ENCODE peak calls at places on chromosomes 6 and 20, in seven cellular contexts. I is left ventricle myocardium inferior, G is epithelial cell of proximal tubule, Z is neural progenitor cell, B is transverse colon, P is thoracic aorta, F is GM23338. J is an unnamed sample.

GRCh38 chr6:511488-512137 is 120.1 kb downstream of the IRF4 start:
- DNase-seq in F (no peak), P (no peak), I (no peak), Z (no peak), G (no peak), B (no peak), J (no peak)

GRCh38 chr20:37522258-37523011 is 1.4 kb downstream of the NNAT start:
- DNase-seq in P (no peak), F (peak; percentile 95), I (peak; percentile 66), G (no peak), Z (no peak), B (peak; percentile 68), J (peak; percentile 86)

GRCh38 chr20:63346131-63347080 is 14.7 kb downstream of the CHRNA4 start:
- DNase-seq in I (no peak), G (no peak), Z (no peak), F (no peak), P (no peak), B (no peak), J (no peak)

GRCh38 chr6:31903957-31904356 is 2.1 kb upstream of the ZBTB12 start:
- DNase-seq in I (no peak), Z (no peak), F (no peak), G (no peak), P (no peak), B (no peak), J (no peak)

GRCh38 chr20:23138226-23138625 is 52.1 kb upstream of the CD93 start:
- DNase-seq in F (no peak), P (no peak), Z (no peak), I (no peak), B (no peak), G (no peak), J (no peak)

GRCh38 chr6:166855416-166855815 is 100.9 kb downstream of the RNASET2 start:
- DNase-seq in B (no peak), G (no peak), F (no peak), P (no peak), Z (no peak), I (no peak), J (no peak)

GRCh38 chr20:45752747-45753146 is 30.6 kb downstream of the SPINT4 start:
- DNase-seq in G (no peak), Z (no peak), P (no peak), I (no peak), B (no peak), F (no peak), J (no peak)

GRCh38 chr6:4280721-4281120 is 145.3 kb upstream of the ECI2 start:
- DNase-seq in G (peak; percentile 61), P (no peak), F (no peak), I (no peak), B (no peak), Z (no peak), J (peak; percentile 24)

GRCh38 chr6:47188588-47189021 is 121.1 kb downstream of the TNFRSF21 start:
- DNase-seq in B (peak; percentile 70), Z (no peak), I (no peak), G (no peak), F (no peak), P (no peak), J (no peak)

GRCh38 chr20:32751309-32752020 is 8.2 kb upstream of the COMMD7 start:
- DNase-seq in P (no peak), G (no peak), F (peak; percentile 90), I (no peak), B (no peak), Z (no peak), J (no peak)

GRCh38 chr6:128882991-128883571 is at the start of gene LAMA2:
- DNase-seq in I (peak; percentile 91), B (peak; percentile 41), P (peak; percentile 14), G (no peak), Z (peak; percentile 84), F (peak; percentile 85), J (peak; percentile 74)
- TF ChIP-seq CTCF in I (peak; percentile 49), B (no peak), P (no peak), G (no peak), Z (peak; percentile 19), F (no peak), J (no peak)

DNA sequence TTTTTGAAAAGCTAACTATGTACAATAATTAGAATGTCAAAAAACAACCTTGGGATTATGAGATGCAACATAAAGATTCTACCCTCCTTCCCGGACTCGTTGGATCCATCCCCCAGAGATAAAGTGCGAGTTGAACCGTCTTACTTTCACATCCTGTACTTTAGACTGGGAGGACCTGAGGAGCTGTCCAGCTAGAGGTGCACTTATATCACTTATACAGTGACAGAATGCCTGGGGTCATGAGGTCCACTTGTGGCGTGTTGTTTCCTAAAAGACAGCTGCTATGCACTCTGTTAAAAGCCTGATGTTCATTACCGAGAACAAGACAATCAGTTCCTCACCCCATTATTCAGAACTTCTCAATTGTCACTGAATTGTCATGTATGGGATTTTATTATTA is 2.1 kb downstream of the CDS2 start:
- DNase-seq in F (no peak), B (no peak), I (no peak), Z (no peak), P (no peak), G (no peak), J (no peak)
- H3K4me3 ChIP-seq in F (no peak overlapping the region), B (no peak overlapping the region), I (peak overlapping the region; percentile 85), Z (peak overlapping the region; percentile 98), P (peak overlapping the region; percentile 80), G (no peak overlapping the region), J (no peak overlapping the region)

GRCh38 chr6:168030881-168031280 is 33.4 kb downstream of the KIF25 start:
- DNase-seq in F (no peak), I (no peak), G (no peak), B (no peak), P (no peak), Z (no peak), J (no peak)

GRCh38 chr6:168033791-168034190 is 36.3 kb downstream of the KIF25 start:
- DNase-seq in G (no peak), Z (no peak), I (no peak), P (no peak), F (no peak), B (no peak), J (no peak)

GRCh38 chr6:168031411-168032382 is 34.2 kb downstream of the KIF25 start:
- DNase-seq in G (no peak), F (no peak), P (no peak), B (no peak), Z (no peak), I (peak; percentile 53), J (peak; percentile 21)

GRCh38 chr6:168030218-168030693 is 32.8 kb downstream of the KIF25 start:
- DNase-seq in F (no peak), P (no peak), B (no peak), G (no peak), I (no peak), Z (no peak), J (no peak)

DNA sequence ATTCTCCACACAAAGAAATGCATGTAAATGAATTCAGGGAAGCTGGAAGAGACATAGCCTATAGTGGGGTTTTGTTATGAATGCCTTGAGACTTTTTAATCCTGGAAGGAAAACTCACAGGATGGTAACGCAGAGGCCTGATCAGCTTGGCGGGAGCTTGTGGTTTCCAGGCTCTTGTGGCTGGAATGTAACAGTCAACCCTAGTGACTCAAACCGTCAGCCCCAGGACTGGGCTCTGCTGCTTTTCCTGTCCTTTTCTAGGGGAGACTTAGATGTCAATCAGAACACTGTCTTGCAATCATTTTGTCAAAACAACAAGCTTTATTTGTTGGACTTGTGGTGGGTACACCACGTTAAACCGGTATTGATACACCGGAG is 34.9 kb downstream of the KIF25 start:
- DNase-seq in P (no peak), B (no peak), F (no peak), Z (peak; percentile 35), I (no peak), G (no peak), J (no peak)
- TF ChIP-seq CTCF in P (no peak), B (no peak), F (no peak), Z (no peak), I (no peak), G (peak; percentile 27), J (no peak)

GRCh38 chr20:51560550-51561307 is 18.2 kb upstream of the NFATC2 start:
- DNase-seq in P (no peak), B (no peak), Z (no peak), G (no peak), F (no peak), I (no peak), J (no peak)
- H3K4me3 ChIP-seq in P (peak overlapping the region; percentile 73), B (peak overlapping the region; percentile 8), Z (peak overlapping the region; percentile 52), G (no peak overlapping the region), F (no peak overlapping the region), I (peak overlapping the region; percentile 70), J (no peak overlapping the region)

GRCh38 chr20:36266189-36266588 is 29.9 kb downstream of the AAR2 start:
- DNase-seq in G (no peak), F (no peak), Z (no peak), B (no peak), I (no peak), P (no peak), J (no peak)
- TF ChIP-seq CTCF in G (no peak), F (no peak), Z (no peak), B (no peak), I (no peak), P (no peak), J (no peak)

DNA sequence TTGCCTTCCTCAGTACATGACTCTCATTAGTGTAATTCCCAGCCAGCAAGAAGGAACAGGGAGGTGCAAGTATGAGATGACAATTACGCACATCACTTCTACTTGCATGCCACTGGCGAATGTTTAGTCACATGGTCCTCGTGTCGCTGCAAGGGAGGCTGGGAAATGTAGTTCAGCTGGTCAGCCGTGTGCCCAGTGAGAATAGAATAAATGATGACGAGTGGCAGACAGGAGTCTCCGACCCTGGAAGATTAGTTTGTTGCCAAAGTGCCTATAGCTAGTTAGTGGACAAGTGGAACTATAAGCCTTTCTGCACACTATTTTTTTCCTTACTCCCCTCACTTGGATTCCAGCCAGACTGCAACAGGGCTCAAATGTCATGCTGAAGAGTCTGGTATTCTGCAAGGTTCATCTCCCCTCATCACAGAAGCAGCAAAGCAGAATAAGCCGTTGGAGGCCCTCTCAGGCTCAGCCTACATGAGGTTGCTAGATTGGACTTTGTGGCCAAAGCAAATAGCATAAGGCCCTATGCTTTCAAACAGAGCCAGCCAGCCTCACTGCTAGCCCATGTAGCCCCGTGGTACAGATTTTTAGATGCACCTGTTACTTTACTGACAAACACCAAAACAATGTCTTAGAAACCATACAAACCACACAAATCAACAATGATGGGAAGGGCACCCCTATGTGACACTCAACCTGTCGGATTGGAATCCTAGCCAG is 9.7 kb downstream of the LINC00237 start:
- DNase-seq in F (peak; percentile 78), G (no peak), I (no peak), B (no peak), Z (peak; percentile 54), P (no peak), J (no peak)
- H3K4me3 ChIP-seq in F (no peak overlapping the region), G (no peak overlapping the region), I (no peak overlapping the region), B (no peak overlapping the region), Z (no peak overlapping the region), P (no peak overlapping the region), J (no peak overlapping the region)

J was measured in lower leg skin.